ENCODE peak calls at places on chromosome 10, in ten cellular contexts. One of them, this sample, is unnamed.
A peak's percentile ranks its signal among the peaks of the same experiment; 100 is the strongest.

GRCh38 chr10:116767235-116767634 is 24.9 kb upstream of the HSPA12A start:
- DNase-seq in esophagus muscularis mucosa: no peak
- DNase-seq in BE2C: no peak
- DNase-seq in Calu3: no peak
- DNase-seq in D721Med: no peak
- DNase-seq in psoas muscle: no peak
- DNase-seq in type B pancreatic cell: no peak
- DNase-seq in astrocyte of the spinal cord: no peak
- DNase-seq in WTC11: no peak
- DNase-seq in lung: no peak
- DNase-seq in this sample: no peak

GRCh38 chr10:125252937-125253336 is 92.6 kb upstream of the CTBP2 start:
- DNase-seq in esophagus muscularis mucosa: no peak
- DNase-seq in BE2C: no peak
- DNase-seq in Calu3: no peak
- DNase-seq in D721Med: no peak
- DNase-seq in psoas muscle: no peak
- DNase-seq in type B pancreatic cell: peak; percentile 2
- DNase-seq in astrocyte of the spinal cord: no peak
- DNase-seq in WTC11: no peak
- DNase-seq in lung: no peak
- DNase-seq in this sample: no peak

GRCh38 chr10:20508921-20509320 is 388.2 kb downstream of the NEBL start:
- DNase-seq in esophagus muscularis mucosa: no peak
- DNase-seq in BE2C: no peak
- DNase-seq in Calu3: no peak
- DNase-seq in D721Med: no peak
- DNase-seq in psoas muscle: no peak
- DNase-seq in type B pancreatic cell: no peak
- DNase-seq in astrocyte of the spinal cord: no peak
- DNase-seq in WTC11: no peak
- DNase-seq in lung: no peak
- DNase-seq in this sample: no peak

GRCh38 chr10:11823122-11823988 is at the start of gene PROSER2:
- DNase-seq in esophagus muscularis mucosa: no peak
- DNase-seq in BE2C: no peak
- DNase-seq in Calu3: peak; percentile 77
- DNase-seq in D721Med: peak; percentile 42
- DNase-seq in psoas muscle: peak; percentile 60
- DNase-seq in type B pancreatic cell: no peak
- DNase-seq in astrocyte of the spinal cord: peak; percentile 48
- DNase-seq in WTC11: peak; percentile 47
- DNase-seq in lung: peak; percentile 42
- DNase-seq in this sample: peak; percentile 60

GRCh38 chr10:33008499-33009243 is 50.6 kb upstream of the ITGB1 start:
- DNase-seq in esophagus muscularis mucosa: no peak
- DNase-seq in BE2C: peak; percentile 65
- DNase-seq in Calu3: peak; percentile 80
- DNase-seq in D721Med: peak; percentile 19
- DNase-seq in psoas muscle: no peak
- DNase-seq in type B pancreatic cell: no peak
- DNase-seq in astrocyte of the spinal cord: peak; percentile 89
- DNase-seq in WTC11: peak; percentile 52
- DNase-seq in lung: peak; percentile 66
- DNase-seq in this sample: peak; percentile 65

GRCh38 chr10:111206521-111206920 is 129.7 kb downstream of the ADRA2A start:
- DNase-seq in esophagus muscularis mucosa: peak; percentile 77
- DNase-seq in BE2C: no peak
- DNase-seq in Calu3: no peak
- DNase-seq in D721Med: no peak
- DNase-seq in psoas muscle: no peak
- DNase-seq in type B pancreatic cell: no peak
- DNase-seq in astrocyte of the spinal cord: no peak
- DNase-seq in WTC11: no peak
- DNase-seq in lung: no peak
- DNase-seq in this sample: no peak

GRCh38 chr10:20890009-20890408 is 7.1 kb downstream of the NEBL start:
- DNase-seq in esophagus muscularis mucosa: no peak
- DNase-seq in BE2C: no peak
- DNase-seq in Calu3: no peak
- DNase-seq in D721Med: no peak
- DNase-seq in psoas muscle: no peak
- DNase-seq in type B pancreatic cell: no peak
- DNase-seq in astrocyte of the spinal cord: no peak
- DNase-seq in WTC11: no peak
- DNase-seq in lung: no peak
- DNase-seq in this sample: no peak

GRCh38 chr10:24723788-24724380 is at the start of gene ARHGAP21:
- DNase-seq in esophagus muscularis mucosa: no peak
- DNase-seq in BE2C: peak; percentile 71
- DNase-seq in Calu3: peak; percentile 46
- DNase-seq in D721Med: no peak
- DNase-seq in psoas muscle: peak; percentile 76
- DNase-seq in type B pancreatic cell: peak; percentile 75
- DNase-seq in astrocyte of the spinal cord: peak; percentile 87
- DNase-seq in WTC11: peak; percentile 40
- DNase-seq in lung: peak; percentile 74
- DNase-seq in this sample: peak; percentile 79

GRCh38 chr10:102799691-102800435 is 37.4 kb downstream of the CYP17A1 start:
- DNase-seq in esophagus muscularis mucosa: no peak
- DNase-seq in BE2C: no peak
- DNase-seq in Calu3: no peak
- DNase-seq in D721Med: no peak
- DNase-seq in psoas muscle: peak; percentile 83
- DNase-seq in type B pancreatic cell: no peak
- DNase-seq in astrocyte of the spinal cord: peak; percentile 60
- DNase-seq in WTC11: no peak
- DNase-seq in lung: no peak
- DNase-seq in this sample: no peak
- TF ChIP-seq CTCF in esophagus muscularis mucosa: no peak
- TF ChIP-seq CTCF in BE2C: no peak
- TF ChIP-seq CTCF in Calu3: no peak
- TF ChIP-seq CTCF in D721Med: no peak
- TF ChIP-seq CTCF in psoas muscle: no peak
- TF ChIP-seq CTCF in type B pancreatic cell: no peak
- TF ChIP-seq CTCF in astrocyte of the spinal cord: no peak
- TF ChIP-seq CTCF in WTC11: no peak
- TF ChIP-seq CTCF in lung: no peak
- TF ChIP-seq CTCF in this sample: no peak

GRCh38 chr10:91564026-91564425 is 68.8 kb downstream of the PPP1R3C start:
- DNase-seq in esophagus muscularis mucosa: no peak
- DNase-seq in BE2C: no peak
- DNase-seq in Calu3: no peak
- DNase-seq in D721Med: no peak
- DNase-seq in psoas muscle: peak; percentile 55
- DNase-seq in type B pancreatic cell: no peak
- DNase-seq in astrocyte of the spinal cord: no peak
- DNase-seq in WTC11: no peak
- DNase-seq in lung: no peak
- DNase-seq in this sample: no peak
- TF ChIP-seq CTCF in esophagus muscularis mucosa: no peak
- TF ChIP-seq CTCF in BE2C: no peak
- TF ChIP-seq CTCF in Calu3: no peak
- TF ChIP-seq CTCF in D721Med: no peak
- TF ChIP-seq CTCF in psoas muscle: peak; percentile 48
- TF ChIP-seq CTCF in type B pancreatic cell: no peak
- TF ChIP-seq CTCF in astrocyte of the spinal cord: no peak
- TF ChIP-seq CTCF in WTC11: no peak
- TF ChIP-seq CTCF in lung: no peak
- TF ChIP-seq CTCF in this sample: no peak

GRCh38 chr10:4653160-4653559 is 172.8 kb upstream of the AKR1E2 start:
- DNase-seq in esophagus muscularis mucosa: no peak
- DNase-seq in BE2C: no peak
- DNase-seq in Calu3: no peak
- DNase-seq in D721Med: no peak
- DNase-seq in psoas muscle: no peak
- DNase-seq in type B pancreatic cell: no peak
- DNase-seq in astrocyte of the spinal cord: no peak
- DNase-seq in WTC11: no peak
- DNase-seq in lung: no peak
- DNase-seq in this sample: no peak

GRCh38 chr10:4650572-4650971 is 175.4 kb upstream of the AKR1E2 start:
- DNase-seq in esophagus muscularis mucosa: no peak
- DNase-seq in BE2C: no peak
- DNase-seq in Calu3: no peak
- DNase-seq in D721Med: no peak
- DNase-seq in psoas muscle: no peak
- DNase-seq in type B pancreatic cell: no peak
- DNase-seq in astrocyte of the spinal cord: no peak
- DNase-seq in WTC11: no peak
- DNase-seq in lung: no peak
- DNase-seq in this sample: no peak

GRCh38 chr10:4650109-4650508 is 175.9 kb upstream of the AKR1E2 start:
- DNase-seq in esophagus muscularis mucosa: no peak
- DNase-seq in BE2C: no peak
- DNase-seq in Calu3: no peak
- DNase-seq in D721Med: no peak
- DNase-seq in psoas muscle: no peak
- DNase-seq in type B pancreatic cell: no peak
- DNase-seq in astrocyte of the spinal cord: peak; percentile 82
- DNase-seq in WTC11: no peak
- DNase-seq in lung: no peak
- DNase-seq in this sample: no peak

GRCh38 chr10:4652111-4653010 is 173.6 kb upstream of the AKR1E2 start:
- DNase-seq in esophagus muscularis mucosa: no peak
- DNase-seq in BE2C: no peak
- DNase-seq in Calu3: no peak
- DNase-seq in D721Med: no peak
- DNase-seq in psoas muscle: no peak
- DNase-seq in type B pancreatic cell: no peak
- DNase-seq in astrocyte of the spinal cord: no peak
- DNase-seq in WTC11: no peak
- DNase-seq in lung: no peak
- DNase-seq in this sample: no peak

DNA sequence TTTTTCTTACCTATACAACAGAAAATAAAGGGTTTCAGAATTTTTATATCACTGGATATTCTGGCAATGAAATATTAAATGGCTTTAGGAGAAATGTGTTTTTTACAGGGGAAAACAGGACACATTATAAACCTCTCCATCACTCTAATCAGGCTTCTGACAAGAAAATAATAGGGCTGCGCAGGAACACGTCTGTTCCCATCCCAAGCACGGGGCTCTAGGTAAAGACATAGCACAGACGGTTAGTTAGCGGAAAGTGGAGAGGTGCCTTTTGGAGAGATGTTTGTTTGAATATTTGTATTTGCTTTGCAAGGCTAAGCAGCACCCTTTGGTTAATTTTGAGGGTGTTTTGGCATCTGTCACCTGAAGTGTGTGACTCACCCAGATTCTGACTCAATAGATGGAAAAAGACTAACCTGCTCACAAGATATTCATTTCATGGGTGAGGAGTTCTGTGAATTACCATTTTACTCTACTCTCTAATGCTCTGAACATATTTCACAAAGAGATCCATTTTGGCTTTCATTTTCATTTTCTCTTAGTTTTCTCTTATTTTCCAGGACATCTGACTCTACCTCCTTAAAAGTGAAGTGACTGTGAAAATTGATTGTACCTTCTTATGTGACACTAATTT is 174.5 kb upstream of the AKR1E2 start:
- DNase-seq in esophagus muscularis mucosa: no peak
- DNase-seq in BE2C: no peak
- DNase-seq in Calu3: no peak
- DNase-seq in D721Med: no peak
- DNase-seq in psoas muscle: no peak
- DNase-seq in type B pancreatic cell: no peak
- DNase-seq in astrocyte of the spinal cord: no peak
- DNase-seq in WTC11: no peak
- DNase-seq in lung: no peak
- DNase-seq in this sample: no peak
- TF ChIP-seq CTCF in esophagus muscularis mucosa: no peak
- TF ChIP-seq CTCF in BE2C: no peak
- TF ChIP-seq CTCF in Calu3: no peak
- TF ChIP-seq CTCF in D721Med: no peak
- TF ChIP-seq CTCF in psoas muscle: no peak
- TF ChIP-seq CTCF in type B pancreatic cell: no peak
- TF ChIP-seq CTCF in astrocyte of the spinal cord: no peak
- TF ChIP-seq CTCF in WTC11: no peak
- TF ChIP-seq CTCF in lung: no peak
- TF ChIP-seq CTCF in this sample: no peak

GRCh38 chr10:103698266-103698665 is 157.1 kb downstream of the SH3PXD2A start:
- DNase-seq in esophagus muscularis mucosa: no peak
- DNase-seq in BE2C: no peak
- DNase-seq in Calu3: no peak
- DNase-seq in D721Med: no peak
- DNase-seq in psoas muscle: no peak
- DNase-seq in type B pancreatic cell: no peak
- DNase-seq in astrocyte of the spinal cord: no peak
- DNase-seq in WTC11: no peak
- DNase-seq in lung: no peak
- DNase-seq in this sample: no peak

GRCh38 chr10:103697787-103698186 is 157.6 kb downstream of the SH3PXD2A start:
- DNase-seq in esophagus muscularis mucosa: no peak
- DNase-seq in BE2C: no peak
- DNase-seq in Calu3: no peak
- DNase-seq in D721Med: no peak
- DNase-seq in psoas muscle: no peak
- DNase-seq in type B pancreatic cell: no peak
- DNase-seq in astrocyte of the spinal cord: no peak
- DNase-seq in WTC11: no peak
- DNase-seq in lung: no peak
- DNase-seq in this sample: no peak

GRCh38 chr10:103696094-103696410 is 159.3 kb downstream of the SH3PXD2A start:
- DNase-seq in esophagus muscularis mucosa: no peak
- DNase-seq in BE2C: no peak
- DNase-seq in Calu3: no peak
- DNase-seq in D721Med: no peak
- DNase-seq in psoas muscle: no peak
- DNase-seq in type B pancreatic cell: no peak
- DNase-seq in astrocyte of the spinal cord: no peak
- DNase-seq in WTC11: no peak
- DNase-seq in lung: no peak
- DNase-seq in this sample: no peak

GRCh38 chr10:103695584-103696005 is 159.8 kb downstream of the SH3PXD2A start:
- DNase-seq in esophagus muscularis mucosa: no peak
- DNase-seq in BE2C: no peak
- DNase-seq in Calu3: no peak
- DNase-seq in D721Med: no peak
- DNase-seq in psoas muscle: no peak
- DNase-seq in type B pancreatic cell: no peak
- DNase-seq in astrocyte of the spinal cord: peak; percentile 26
- DNase-seq in WTC11: no peak
- DNase-seq in lung: peak; percentile 42
- DNase-seq in this sample: no peak

DNA sequence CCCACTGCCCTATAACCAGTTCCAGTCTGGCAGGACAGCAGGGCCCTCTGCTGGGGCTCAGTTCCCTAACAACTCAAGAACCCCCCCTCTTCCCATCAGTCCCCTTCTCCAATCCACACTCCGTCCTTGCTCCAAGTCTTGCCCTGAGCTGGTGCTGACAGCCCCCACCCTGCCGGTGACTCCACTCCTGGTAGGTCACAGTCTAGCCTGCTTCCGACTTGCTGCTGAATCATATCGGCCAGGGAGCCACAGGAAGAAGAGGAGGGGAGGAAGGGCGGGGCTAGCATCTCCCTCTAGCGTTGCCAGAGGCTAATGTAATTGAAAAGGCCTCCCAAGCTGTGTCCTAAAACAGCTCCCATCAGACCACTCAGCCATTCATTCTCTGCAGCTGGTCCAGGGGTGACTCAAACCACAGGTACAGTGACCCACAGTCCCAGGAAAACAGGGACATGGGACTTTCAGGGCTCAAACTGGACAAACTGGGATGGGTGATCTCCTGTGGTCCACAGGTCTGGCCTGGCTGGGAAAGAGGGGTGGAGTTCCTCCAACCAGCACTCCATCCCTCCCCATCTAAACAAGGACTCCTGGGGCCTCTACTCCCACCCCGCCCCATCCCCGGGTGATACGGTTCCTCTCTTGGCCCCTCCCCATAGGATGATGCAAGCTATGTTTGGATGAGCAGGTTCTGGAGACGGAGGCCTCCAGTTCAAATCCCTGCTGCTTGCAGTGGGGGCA is 158.8 kb downstream of the SH3PXD2A start:
- DNase-seq in esophagus muscularis mucosa: no peak
- DNase-seq in BE2C: peak; percentile 70
- DNase-seq in Calu3: peak; percentile 62
- DNase-seq in D721Med: no peak
- DNase-seq in psoas muscle: peak; percentile 78
- DNase-seq in type B pancreatic cell: no peak
- DNase-seq in astrocyte of the spinal cord: peak; percentile 94
- DNase-seq in WTC11: peak; percentile 55
- DNase-seq in lung: peak; percentile 53
- DNase-seq in this sample: peak; percentile 84
- TF ChIP-seq CTCF in esophagus muscularis mucosa: no peak
- TF ChIP-seq CTCF in BE2C: peak; percentile 42
- TF ChIP-seq CTCF in Calu3: no peak
- TF ChIP-seq CTCF in D721Med: no peak
- TF ChIP-seq CTCF in psoas muscle: no peak
- TF ChIP-seq CTCF in type B pancreatic cell: peak; percentile 44
- TF ChIP-seq CTCF in astrocyte of the spinal cord: peak; percentile 56
- TF ChIP-seq CTCF in WTC11: no peak
- TF ChIP-seq CTCF in lung: no peak
- TF ChIP-seq CTCF in this sample: peak; percentile 18